ENCODE peak calls at places on chromosomes 4 and X, in five cellular contexts. One of them, this sample, is unnamed.

GRCh38 chr4:54395013-54395527 is 166.0 kb downstream of the PDGFRA start:
- ATAC-seq in left cardiac atrium: no peak
- ATAC-seq in gastroesophageal sphincter: no peak
- ATAC-seq in right lobe of liver: no peak
- ATAC-seq in activated T-cell treated with anti-CD3 and anti-CD28 coated beads, Interleukin-2, amount 50 U/mL, for 4 hours: no peak
- ATAC-seq in this sample: peak

GRCh38 chr4:123278755-123279154 is 117.8 kb upstream of the SPRY1 start:
- ATAC-seq in left cardiac atrium: no peak
- ATAC-seq in gastroesophageal sphincter: no peak
- ATAC-seq in right lobe of liver: no peak
- ATAC-seq in activated T-cell treated with anti-CD3 and anti-CD28 coated beads, Interleukin-2, amount 50 U/mL, for 4 hours: no peak
- ATAC-seq in this sample: no peak

GRCh38 chr4:87732033-87732770 is 67.2 kb upstream of the IBSP start:
- ATAC-seq in left cardiac atrium: peak
- ATAC-seq in gastroesophageal sphincter: peak
- ATAC-seq in right lobe of liver: no peak
- ATAC-seq in activated T-cell treated with anti-CD3 and anti-CD28 coated beads, Interleukin-2, amount 50 U/mL, for 4 hours: no peak
- ATAC-seq in this sample: no peak

GRCh38 chr4:127782025-127782274 is 172 bp upstream of the HSPA4L start:
- ATAC-seq in left cardiac atrium: peak
- ATAC-seq in gastroesophageal sphincter: peak
- ATAC-seq in right lobe of liver: no peak
- ATAC-seq in activated T-cell treated with anti-CD3 and anti-CD28 coated beads, Interleukin-2, amount 50 U/mL, for 4 hours: peak
- ATAC-seq in this sample: peak

GRCh38 chr4:54781771-54782170 is 124.0 kb downstream of the KIT start:
- ATAC-seq in left cardiac atrium: peak
- ATAC-seq in gastroesophageal sphincter: no peak
- ATAC-seq in right lobe of liver: no peak
- ATAC-seq in activated T-cell treated with anti-CD3 and anti-CD28 coated beads, Interleukin-2, amount 50 U/mL, for 4 hours: no peak
- ATAC-seq in this sample: no peak

GRCh38 chr4:56128231-56128630 is 179.5 kb downstream of the CEP135 start:
- ATAC-seq in left cardiac atrium: no peak
- ATAC-seq in gastroesophageal sphincter: no peak
- ATAC-seq in right lobe of liver: no peak
- ATAC-seq in activated T-cell treated with anti-CD3 and anti-CD28 coated beads, Interleukin-2, amount 50 U/mL, for 4 hours: no peak
- ATAC-seq in this sample: no peak

GRCh38 chr4:41009411-41009810 is 204.9 kb downstream of the APBB2 start:
- ATAC-seq in left cardiac atrium: no peak
- ATAC-seq in gastroesophageal sphincter: no peak
- ATAC-seq in right lobe of liver: peak
- ATAC-seq in activated T-cell treated with anti-CD3 and anti-CD28 coated beads, Interleukin-2, amount 50 U/mL, for 4 hours: no peak
- ATAC-seq in this sample: peak

GRCh38 chrX:68717663-68718442 is 70.4 kb downstream of the STARD8 start:
- ATAC-seq in left cardiac atrium: no peak
- ATAC-seq in gastroesophageal sphincter: no peak
- ATAC-seq in right lobe of liver: no peak
- ATAC-seq in activated T-cell treated with anti-CD3 and anti-CD28 coated beads, Interleukin-2, amount 50 U/mL, for 4 hours: no peak
- ATAC-seq in this sample: no peak

GRCh38 chrX:133916984-133917722 is 68.2 kb downstream of the GPC3 start:
- ATAC-seq in left cardiac atrium: no peak
- ATAC-seq in gastroesophageal sphincter: no peak
- ATAC-seq in right lobe of liver: no peak
- ATAC-seq in activated T-cell treated with anti-CD3 and anti-CD28 coated beads, Interleukin-2, amount 50 U/mL, for 4 hours: no peak
- ATAC-seq in this sample: peak

GRCh38 chr4:105714932-105715331 is 6.3 kb downstream of the GSTCD start:
- ATAC-seq in left cardiac atrium: no peak
- ATAC-seq in gastroesophageal sphincter: no peak
- ATAC-seq in right lobe of liver: no peak
- ATAC-seq in activated T-cell treated with anti-CD3 and anti-CD28 coated beads, Interleukin-2, amount 50 U/mL, for 4 hours: no peak
- ATAC-seq in this sample: no peak

GRCh38 chrX:6738518-6739470 is 203.9 kb upstream of the VCX3A start:
- ATAC-seq in left cardiac atrium: no peak
- ATAC-seq in gastroesophageal sphincter: no peak
- ATAC-seq in right lobe of liver: no peak
- ATAC-seq in activated T-cell treated with anti-CD3 and anti-CD28 coated beads, Interleukin-2, amount 50 U/mL, for 4 hours: peak
- ATAC-seq in this sample: no peak

GRCh38 chr4:17762705-17763104 is 18.7 kb downstream of the FAM184B start:
- ATAC-seq in left cardiac atrium: no peak
- ATAC-seq in gastroesophageal sphincter: no peak
- ATAC-seq in right lobe of liver: no peak
- ATAC-seq in activated T-cell treated with anti-CD3 and anti-CD28 coated beads, Interleukin-2, amount 50 U/mL, for 4 hours: no peak
- ATAC-seq in this sample: no peak

GRCh38 chr4:147843162-147843561 is 111.3 kb downstream of the ARHGAP10 start:
- ATAC-seq in left cardiac atrium: peak
- ATAC-seq in gastroesophageal sphincter: no peak
- ATAC-seq in right lobe of liver: no peak
- ATAC-seq in activated T-cell treated with anti-CD3 and anti-CD28 coated beads, Interleukin-2, amount 50 U/mL, for 4 hours: no peak
- ATAC-seq in this sample: no peak